ENCODE peak calls at places on chromosomes 1 and 21, in ten cellular contexts. One of them, this sample, is unnamed.
A peak's percentile ranks its signal among the peaks of the same experiment; 100 is the strongest.

GRCh38 chr1:180415985-180416633 is 86.3 kb downstream of the ACBD6 start:
- DNase-seq in GM23338: peak; percentile 66
- DNase-seq in stomach: no peak
- DNase-seq in vagina: no peak
- DNase-seq in endothelial cell of umbilical vein: peak; percentile 41
- DNase-seq in HL-60: peak; percentile 14
- DNase-seq in sigmoid colon: no peak
- DNase-seq in SK-N-SH: peak; percentile 51
- DNase-seq in suprapubic skin: no peak
- DNase-seq in breast epithelium: no peak
- DNase-seq in this sample: no peak

GRCh38 chr1:231549733-231550447 is 21.4 kb downstream of the TSNAX start:
- DNase-seq in GM23338: no peak
- DNase-seq in stomach: no peak
- DNase-seq in vagina: no peak
- DNase-seq in endothelial cell of umbilical vein: no peak
- DNase-seq in HL-60: no peak
- DNase-seq in sigmoid colon: no peak
- DNase-seq in SK-N-SH: no peak
- DNase-seq in suprapubic skin: no peak
- DNase-seq in breast epithelium: no peak
- DNase-seq in this sample: no peak

GRCh38 chr1:200415693-200416593 is 6.1 kb upstream of the ZNF281 start:
- DNase-seq in GM23338: no peak
- DNase-seq in stomach: peak; percentile 63
- DNase-seq in vagina: no peak
- DNase-seq in endothelial cell of umbilical vein: peak; percentile 94
- DNase-seq in HL-60: no peak
- DNase-seq in sigmoid colon: peak; percentile 91
- DNase-seq in SK-N-SH: no peak
- DNase-seq in suprapubic skin: no peak
- DNase-seq in breast epithelium: peak; percentile 69
- DNase-seq in this sample: no peak

GRCh38 chr1:246293366-246294121 is 213.5 kb downstream of the SMYD3 start:
- DNase-seq in GM23338: no peak
- DNase-seq in stomach: no peak
- DNase-seq in vagina: no peak
- DNase-seq in endothelial cell of umbilical vein: no peak
- DNase-seq in HL-60: no peak
- DNase-seq in sigmoid colon: no peak
- DNase-seq in SK-N-SH: no peak
- DNase-seq in suprapubic skin: no peak
- DNase-seq in breast epithelium: no peak
- DNase-seq in this sample: no peak

GRCh38 chr1:196144588-196144987 is 463.7 kb downstream of the KCNT2 start:
- DNase-seq in GM23338: no peak
- DNase-seq in stomach: no peak
- DNase-seq in vagina: no peak
- DNase-seq in endothelial cell of umbilical vein: no peak
- DNase-seq in HL-60: no peak
- DNase-seq in sigmoid colon: no peak
- DNase-seq in SK-N-SH: no peak
- DNase-seq in suprapubic skin: no peak
- DNase-seq in breast epithelium: no peak
- DNase-seq in this sample: no peak

GRCh38 chr1:8665824-8666223 is 151.6 kb downstream of the RERE start:
- DNase-seq in GM23338: no peak
- DNase-seq in stomach: no peak
- DNase-seq in vagina: no peak
- DNase-seq in endothelial cell of umbilical vein: no peak
- DNase-seq in HL-60: no peak
- DNase-seq in sigmoid colon: no peak
- DNase-seq in SK-N-SH: no peak
- DNase-seq in suprapubic skin: no peak
- DNase-seq in breast epithelium: no peak
- DNase-seq in this sample: no peak

GRCh38 chr1:227808566-227808965 is 6.9 kb upstream of the PRSS38 start:
- DNase-seq in GM23338: no peak
- DNase-seq in stomach: no peak
- DNase-seq in vagina: no peak
- DNase-seq in endothelial cell of umbilical vein: no peak
- DNase-seq in HL-60: no peak
- DNase-seq in sigmoid colon: no peak
- DNase-seq in SK-N-SH: no peak
- DNase-seq in suprapubic skin: no peak
- DNase-seq in breast epithelium: no peak
- DNase-seq in this sample: no peak

GRCh38 chr21:23162213-23162946 is 2164.2 kb downstream of the NCAM2 start:
- DNase-seq in GM23338: no peak
- DNase-seq in stomach: no peak
- DNase-seq in vagina: no peak
- DNase-seq in endothelial cell of umbilical vein: peak; percentile 94
- DNase-seq in HL-60: no peak
- DNase-seq in sigmoid colon: no peak
- DNase-seq in SK-N-SH: no peak
- DNase-seq in suprapubic skin: no peak
- DNase-seq in breast epithelium: no peak
- DNase-seq in this sample: no peak

GRCh38 chr1:210332719-210333398 is 4.2 kb downstream of the HHAT start:
- DNase-seq in GM23338: no peak
- DNase-seq in stomach: no peak
- DNase-seq in vagina: no peak
- DNase-seq in endothelial cell of umbilical vein: no peak
- DNase-seq in HL-60: no peak
- DNase-seq in sigmoid colon: no peak
- DNase-seq in SK-N-SH: no peak
- DNase-seq in suprapubic skin: no peak
- DNase-seq in breast epithelium: no peak
- DNase-seq in this sample: no peak

GRCh38 chr1:47727051-47727708 is 270.0 kb downstream of the TRABD2B start:
- DNase-seq in GM23338: no peak
- DNase-seq in stomach: no peak
- DNase-seq in vagina: no peak
- DNase-seq in endothelial cell of umbilical vein: no peak
- DNase-seq in HL-60: no peak
- DNase-seq in sigmoid colon: no peak
- DNase-seq in SK-N-SH: no peak
- DNase-seq in suprapubic skin: no peak
- DNase-seq in breast epithelium: no peak
- DNase-seq in this sample: no peak

DNA sequence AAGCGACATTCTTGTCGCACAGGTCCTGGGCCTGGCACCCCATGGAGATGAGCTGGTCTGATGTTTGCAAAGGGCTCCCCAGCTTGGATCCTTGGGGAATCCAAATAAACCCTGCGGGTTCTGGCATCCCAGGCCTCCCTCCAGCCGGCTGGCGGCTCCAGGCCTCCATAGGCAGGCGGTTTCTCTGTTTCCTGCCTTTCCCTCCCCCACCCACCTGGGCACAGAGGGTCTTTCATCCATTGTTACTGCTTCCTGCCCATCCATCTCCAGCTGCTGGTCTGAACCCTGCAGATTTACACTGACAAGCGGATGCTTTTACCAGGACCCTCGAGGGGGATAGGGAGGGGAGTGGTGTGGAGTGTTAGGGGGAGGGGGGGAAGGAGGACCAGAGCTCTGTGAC is 39.1 kb upstream of the ID3 start:
- DNase-seq in GM23338: peak; percentile 98
- DNase-seq in stomach: no peak
- DNase-seq in vagina: no peak
- DNase-seq in endothelial cell of umbilical vein: no peak
- DNase-seq in HL-60: no peak
- DNase-seq in sigmoid colon: no peak
- DNase-seq in SK-N-SH: peak; percentile 81
- DNase-seq in suprapubic skin: no peak
- DNase-seq in breast epithelium: no peak
- DNase-seq in this sample: no peak
- TF ChIP-seq POLR2AphosphoS5 in GM23338: peak; percentile 74
- TF ChIP-seq POLR2AphosphoS5 in stomach: no peak
- TF ChIP-seq POLR2AphosphoS5 in vagina: no peak
- TF ChIP-seq POLR2AphosphoS5 in endothelial cell of umbilical vein: no peak
- TF ChIP-seq POLR2AphosphoS5 in HL-60: no peak
- TF ChIP-seq POLR2AphosphoS5 in sigmoid colon: no peak
- TF ChIP-seq POLR2AphosphoS5 in SK-N-SH: no peak
- TF ChIP-seq POLR2AphosphoS5 in suprapubic skin: no peak
- TF ChIP-seq POLR2AphosphoS5 in breast epithelium: no peak
- TF ChIP-seq POLR2AphosphoS5 in this sample: no peak

GRCh38 chr1:25754421-25755195 is 45.4 kb upstream of the SELENON start:
- DNase-seq in GM23338: peak; percentile 25
- DNase-seq in stomach: no peak
- DNase-seq in vagina: no peak
- DNase-seq in endothelial cell of umbilical vein: peak; percentile 48
- DNase-seq in HL-60: no peak
- DNase-seq in sigmoid colon: no peak
- DNase-seq in SK-N-SH: no peak
- DNase-seq in suprapubic skin: no peak
- DNase-seq in breast epithelium: no peak
- DNase-seq in this sample: no peak
- TF ChIP-seq POLR2AphosphoS5 in GM23338: no peak
- TF ChIP-seq POLR2AphosphoS5 in stomach: no peak
- TF ChIP-seq POLR2AphosphoS5 in vagina: no peak
- TF ChIP-seq POLR2AphosphoS5 in endothelial cell of umbilical vein: no peak
- TF ChIP-seq POLR2AphosphoS5 in HL-60: no peak
- TF ChIP-seq POLR2AphosphoS5 in sigmoid colon: no peak
- TF ChIP-seq POLR2AphosphoS5 in SK-N-SH: no peak
- TF ChIP-seq POLR2AphosphoS5 in suprapubic skin: no peak
- TF ChIP-seq POLR2AphosphoS5 in breast epithelium: no peak
- TF ChIP-seq POLR2AphosphoS5 in this sample: no peak

DNA sequence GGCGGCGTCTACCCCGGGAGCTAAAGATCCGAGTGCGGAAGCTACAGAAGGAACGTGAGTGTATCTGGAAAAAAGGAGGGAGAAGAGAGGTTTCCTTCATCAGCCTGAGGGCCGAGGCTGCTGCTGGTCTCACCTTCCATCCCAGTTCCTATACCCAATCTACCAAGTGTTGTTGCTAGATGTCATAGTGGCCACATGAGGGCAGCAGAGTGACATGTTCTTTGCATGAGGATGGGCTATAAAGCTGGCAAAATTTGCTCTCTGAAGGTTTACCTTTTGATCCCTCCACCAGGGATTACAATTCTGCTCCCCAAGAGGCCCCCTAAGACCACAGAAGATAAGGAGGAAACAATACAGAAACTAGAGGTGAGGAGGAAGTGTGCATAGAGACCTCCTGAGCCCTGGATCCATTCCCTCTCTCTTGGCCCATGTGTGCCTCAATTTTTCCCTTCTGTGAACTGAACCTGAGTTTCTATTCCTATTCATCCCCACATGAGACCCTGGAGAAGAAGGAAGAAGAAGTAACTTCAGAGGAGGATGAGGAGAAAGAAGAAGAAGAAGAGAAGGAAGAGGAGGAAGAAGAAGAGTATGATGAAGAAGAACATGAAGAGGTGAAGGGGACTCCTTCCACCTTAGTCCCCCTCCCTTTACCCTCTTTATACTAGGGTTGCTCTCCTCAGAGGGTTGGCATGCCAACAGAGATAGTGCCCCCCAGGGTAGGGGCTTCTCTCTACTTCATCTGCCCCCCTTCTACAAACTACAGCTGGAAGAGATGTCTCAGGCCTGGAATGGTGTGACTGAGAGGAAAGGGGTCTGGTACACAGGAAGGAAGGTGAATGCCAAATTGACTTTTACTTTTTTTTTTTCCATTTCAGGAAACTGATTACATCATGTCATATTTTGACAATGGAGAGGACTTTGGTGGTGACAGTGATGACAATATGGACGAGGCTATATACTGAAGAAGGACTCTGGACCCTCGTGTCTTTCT is 13.3 kb downstream of the POLR3GL start:
- DNase-seq in GM23338: peak; percentile 92
- DNase-seq in stomach: peak; percentile 88
- DNase-seq in vagina: no peak
- DNase-seq in endothelial cell of umbilical vein: peak; percentile 78
- DNase-seq in HL-60: no peak
- DNase-seq in sigmoid colon: peak; percentile 94
- DNase-seq in SK-N-SH: peak; percentile 82
- DNase-seq in suprapubic skin: peak; percentile 86
- DNase-seq in breast epithelium: peak; percentile 85
- DNase-seq in this sample: peak; percentile 88
- TF ChIP-seq POLR2AphosphoS5 in GM23338: no peak
- TF ChIP-seq POLR2AphosphoS5 in stomach: peak; percentile 89
- TF ChIP-seq POLR2AphosphoS5 in vagina: no peak
- TF ChIP-seq POLR2AphosphoS5 in endothelial cell of umbilical vein: no peak
- TF ChIP-seq POLR2AphosphoS5 in HL-60: no peak
- TF ChIP-seq POLR2AphosphoS5 in sigmoid colon: peak; percentile 55
- TF ChIP-seq POLR2AphosphoS5 in SK-N-SH: no peak
- TF ChIP-seq POLR2AphosphoS5 in suprapubic skin: peak; percentile 44
- TF ChIP-seq POLR2AphosphoS5 in breast epithelium: peak; percentile 90
- TF ChIP-seq POLR2AphosphoS5 in this sample: peak; percentile 89

GRCh38 chr1:182350839-182351238 is 40.8 kb downstream of the GLUL start:
- DNase-seq in GM23338: no peak
- DNase-seq in stomach: no peak
- DNase-seq in vagina: no peak
- DNase-seq in endothelial cell of umbilical vein: no peak
- DNase-seq in HL-60: no peak
- DNase-seq in sigmoid colon: peak; percentile 80
- DNase-seq in SK-N-SH: no peak
- DNase-seq in suprapubic skin: peak; percentile 72
- DNase-seq in breast epithelium: no peak
- DNase-seq in this sample: no peak

GRCh38 chr1:182351790-182352364 is 39.7 kb downstream of the GLUL start:
- DNase-seq in GM23338: no peak
- DNase-seq in stomach: no peak
- DNase-seq in vagina: peak; percentile 7
- DNase-seq in endothelial cell of umbilical vein: no peak
- DNase-seq in HL-60: no peak
- DNase-seq in sigmoid colon: no peak
- DNase-seq in SK-N-SH: no peak
- DNase-seq in suprapubic skin: peak; percentile 6
- DNase-seq in breast epithelium: no peak
- DNase-seq in this sample: no peak

GRCh38 chr1:182347019-182347418 is 44.6 kb downstream of the GLUL start:
- DNase-seq in GM23338: no peak
- DNase-seq in stomach: no peak
- DNase-seq in vagina: no peak
- DNase-seq in endothelial cell of umbilical vein: no peak
- DNase-seq in HL-60: no peak
- DNase-seq in sigmoid colon: no peak
- DNase-seq in SK-N-SH: no peak
- DNase-seq in suprapubic skin: peak; percentile 11
- DNase-seq in breast epithelium: no peak
- DNase-seq in this sample: no peak

DNA sequence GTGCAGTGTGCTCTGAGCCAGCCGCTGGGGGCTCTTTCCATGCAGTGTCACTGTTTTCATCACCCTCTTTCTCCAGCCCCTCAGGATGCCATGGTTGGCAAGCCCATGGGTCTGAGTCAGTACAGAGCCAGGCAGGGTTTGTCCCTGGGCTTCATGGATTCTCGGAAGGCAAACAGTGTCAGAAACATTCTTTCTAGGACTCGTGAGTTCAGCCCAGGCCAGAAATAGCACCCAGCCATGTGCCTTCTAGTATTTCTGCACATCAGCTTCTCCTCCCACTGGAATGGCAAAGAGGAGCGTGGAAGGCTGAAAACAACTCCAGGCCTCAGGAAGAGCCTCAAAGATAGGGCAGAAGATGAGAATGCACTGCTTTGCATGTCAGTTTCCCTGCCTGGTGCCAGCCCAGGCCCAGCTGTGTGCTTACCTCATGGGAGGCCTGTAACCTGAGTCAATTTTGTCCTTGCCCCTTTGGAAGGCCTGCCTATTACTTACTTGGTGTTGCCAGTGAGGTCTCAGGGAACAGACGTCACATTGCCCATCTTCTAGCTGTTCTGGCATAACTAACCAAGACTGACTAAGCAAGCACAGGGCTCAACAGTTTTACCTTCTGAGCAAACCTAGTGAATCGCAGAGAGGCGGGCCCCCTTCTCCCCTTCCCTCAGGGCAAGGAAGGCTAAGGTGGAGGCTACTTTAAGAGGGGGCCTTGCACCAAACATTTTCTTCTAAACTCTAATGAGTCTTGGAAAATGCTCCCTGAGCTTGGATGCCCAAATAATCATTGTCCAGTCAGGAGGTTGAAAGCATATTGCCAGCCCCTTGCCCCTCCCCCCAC is 42.5 kb downstream of the GLUL start:
- DNase-seq in GM23338: no peak
- DNase-seq in stomach: no peak
- DNase-seq in vagina: peak; percentile 55
- DNase-seq in endothelial cell of umbilical vein: no peak
- DNase-seq in HL-60: no peak
- DNase-seq in sigmoid colon: peak; percentile 69
- DNase-seq in SK-N-SH: no peak
- DNase-seq in suprapubic skin: peak; percentile 44
- DNase-seq in breast epithelium: no peak
- DNase-seq in this sample: no peak
- TF ChIP-seq POLR2AphosphoS5 in GM23338: no peak
- TF ChIP-seq POLR2AphosphoS5 in stomach: peak; percentile 77
- TF ChIP-seq POLR2AphosphoS5 in vagina: no peak
- TF ChIP-seq POLR2AphosphoS5 in endothelial cell of umbilical vein: no peak
- TF ChIP-seq POLR2AphosphoS5 in HL-60: no peak
- TF ChIP-seq POLR2AphosphoS5 in sigmoid colon: peak; percentile 41
- TF ChIP-seq POLR2AphosphoS5 in SK-N-SH: no peak
- TF ChIP-seq POLR2AphosphoS5 in suprapubic skin: no peak
- TF ChIP-seq POLR2AphosphoS5 in breast epithelium: no peak
- TF ChIP-seq POLR2AphosphoS5 in this sample: no peak

This sample was measured in spleen.